ENCODE peak calls at places on chromosomes 6 and 20, in six cellular contexts. D, V, Y, M, E and N are unnamed samples.

GRCh38 chr6:158022749-158023596 is 41.3 kb downstream of the SYNJ2 start:
- DNase-seq in D (no peak), M (no peak), E (no peak), V (no peak), Y (no peak), N (no peak)

GRCh38 chr6:157471077-157471686 is 90.2 kb downstream of the ZDHHC14 start:
- DNase-seq in Y (no peak), V (no peak), E (no peak), D (no peak), M (no peak), N (no peak)

GRCh38 chr20:22004946-22005345 is 299.5 kb downstream of the PAX1 start:
- DNase-seq in Y (no peak), E (no peak), M (no peak), V (no peak), D (peak), N (no peak)

GRCh38 chr6:128350416-128351254 is 169.8 kb downstream of the PTPRK start:
- DNase-seq in E (no peak), M (peak), Y (no peak), D (peak), V (no peak), N (peak)

GRCh38 chr6:64505312-64505711 is 869.7 kb downstream of the PHF3 start:
- DNase-seq in V (peak), E (no peak), M (no peak), D (no peak), Y (no peak), N (no peak)

GRCh38 chr6:32255212-32256153 is 31.6 kb upstream of the NOTCH4 start:
- DNase-seq in M (peak), D (peak), Y (no peak), E (peak), V (peak), N (peak)

GRCh38 chr6:71419954-71420692 is 131.5 kb downstream of the OGFRL1 start:
- DNase-seq in M (no peak), V (peak), Y (peak), D (peak), E (no peak), N (no peak)

GRCh38 chr6:11232968-11233626 is 629 bp upstream of the NEDD9 start:
- DNase-seq in M (no peak), V (peak), Y (no peak), D (no peak), E (no peak), N (peak)

GRCh38 chr6:67287566-67287965 is 1347.5 kb upstream of the ADGRB3 start:
- DNase-seq in V (no peak), D (no peak), E (no peak), Y (no peak), M (no peak), N (no peak)

GRCh38 chr6:15048367-15048766 is 197.5 kb upstream of the JARID2 start:
- DNase-seq in V (no peak), M (no peak), D (no peak), E (no peak), Y (no peak), N (no peak)

GRCh38 chr6:46757206-46757564 is 10.5 kb downstream of the ANKRD66 start:
- DNase-seq in E (no peak), M (no peak), Y (no peak), V (no peak), D (no peak), N (no peak)

GRCh38 chr6:291697-292505 is at the start of gene DUSP22:
- DNase-seq in E (peak), D (peak), Y (peak), M (peak), V (peak), N (peak)

GRCh38 chr20:17109307-17109706 is 117.5 kb upstream of the PCSK2 start:
- DNase-seq in Y (no peak), M (no peak), D (no peak), E (no peak), V (no peak), N (no peak)

GRCh38 chr6:781350-781961 is 88.5 kb upstream of the EXOC2 start:
- DNase-seq in Y (no peak), V (no peak), E (no peak), M (no peak), D (no peak), N (no peak)

GRCh38 chr20:1905693-1906092 is 10.5 kb downstream of the SIRPA start:
- DNase-seq in V (no peak), D (no peak), Y (no peak), E (no peak), M (no peak), N (no peak)

GRCh38 chr6:31791324-31792089 is 4.0 kb downstream of the VARS1 start:
- DNase-seq in E (no peak), V (peak), Y (no peak), D (peak), M (peak), N (no peak)

GRCh38 chr6:95280690-95281273 is 296.6 kb upstream of the MANEA start:
- DNase-seq in D (no peak), Y (no peak), V (no peak), E (no peak), M (peak), N (peak)

GRCh38 chr6:38477680-38478260 is 162.0 kb downstream of the BTBD9 start:
- DNase-seq in D (no peak), Y (no peak), V (no peak), M (no peak), E (no peak), N (no peak)

GRCh38 chr6:146874278-146875018 is 275.7 kb downstream of the ADGB start:
- DNase-seq in E (no peak), D (no peak), Y (no peak), V (no peak), M (no peak), N (no peak)

GRCh38 chr20:41923604-41924003 is 305.4 kb upstream of the CHD6 start:
- DNase-seq in E (no peak), Y (no peak), D (no peak), M (no peak), V (no peak), N (no peak)

GRCh38 chr20:10857362-10858070 is 183.7 kb upstream of the JAG1 start:
- DNase-seq in Y (no peak), D (peak), E (no peak), M (peak), V (peak), N (peak)

GRCh38 chr6:136792945-136793289 is 640 bp upstream of the MAP3K5 start:
- DNase-seq in E (peak), D (peak), M (peak), V (peak), Y (peak), N (peak)

GRCh38 chr20:12737900-12738299 is 270.9 kb upstream of the SPTLC3 start:
- DNase-seq in M (no peak), V (no peak), E (no peak), Y (no peak), D (no peak), N (no peak)

GRCh38 chr6:33419580-33420492 is at the start of gene SYNGAP1:
- DNase-seq in D (peak), Y (no peak), E (peak), V (no peak), M (no peak), N (no peak)